ENCODE peak calls at places on chromosomes 13 and 19, in nine cellular contexts. N is frontal cortex; Y is effector memory CD4-positive, alpha-beta T cell; B is cardiac septum; Q is stimulated activated CD8-positive, alpha-beta memory T cell treated with anti-CD3 and anti-CD28 coated beads, Interleukin-2, amount 100 ng/mL, for 48 hours; D is ascending aorta; Z is thoracic aorta; M is NB4; L is stimulated activated CD4-positive, alpha-beta T cell treated with anti-CD3 and anti-CD28 coated beads, Interleukin-2, amount 100 ng/mL, for 48 hours. H is an unnamed sample.

GRCh38 chr13:111903143-111903542 is 163.8 kb upstream of the SOX1 start:
- DNase-seq in L (no peak), N (no peak), B (no peak), Z (no peak), M (no peak), D (no peak), Y (no peak), Q (no peak), H (no peak)

GRCh38 chr13:48412881-48413351 is at the start of gene LPAR6:
- DNase-seq in M (peak; percentile 67), Z (no peak), Y (no peak), N (no peak), D (no peak), B (no peak), Q (no peak), L (no peak), H (peak; percentile 75)

GRCh38 chr13:27211771-27212364 is 39.5 kb upstream of the RPL21 start:
- DNase-seq in Q (no peak), B (no peak), D (no peak), L (no peak), N (no peak), Y (no peak), Z (no peak), M (no peak), H (peak; percentile 71)

GRCh38 chr13:66532146-66532545 is 698.0 kb downstream of the PCDH9 start:
- DNase-seq in M (no peak), Q (no peak), L (no peak), Y (no peak), N (no peak), B (no peak), Z (no peak), D (no peak), H (peak; percentile 72)

GRCh38 chr19:16339361-16339725 is 14.7 kb downstream of the KLF2 start:
- DNase-seq in M (no peak), N (no peak), Y (no peak), L (no peak), Z (no peak), D (no peak), Q (no peak), B (no peak), H (no peak)

GRCh38 chr13:92321174-92321573 is 905.4 kb upstream of the GPC6 start:
- DNase-seq in L (no peak), D (no peak), Y (no peak), M (no peak), B (no peak), Q (no peak), Z (no peak), N (no peak), H (no peak)

GRCh38 chr13:113887700-113888201 is 23.9 kb upstream of the GAS6 start:
- DNase-seq in B (no peak), D (no peak), Q (no peak), M (no peak), Y (no peak), N (no peak), L (no peak), Z (no peak), H (peak; percentile 76)

GRCh38 chr13:96822900-96823299 is 171.4 kb downstream of the OXGR1 start:
- DNase-seq in B (no peak), L (no peak), Y (no peak), Q (no peak), M (peak; percentile 12), D (no peak), N (no peak), Z (no peak), H (no peak)

GRCh38 chr19:47107201-47107952 is 6.2 kb downstream of the ZC3H4 start:
- DNase-seq in L (no peak), N (no peak), Y (no peak), Z (no peak), Q (no peak), B (no peak), M (peak; percentile 72), D (no peak), H (peak; percentile 19)

GRCh38 chr13:90846956-90847355 is 500.5 kb upstream of the MIR17HG start:
- DNase-seq in B (no peak), M (no peak), L (no peak), Y (no peak), N (no peak), D (no peak), Z (no peak), Q (no peak), H (no peak)

GRCh38 chr13:41465215-41465907 is 8.0 kb downstream of the RGCC start:
- DNase-seq in Q (peak; percentile 79), M (peak; percentile 93), B (peak; percentile 81), Y (peak; percentile 88), Z (no peak), N (no peak), L (peak; percentile 74), D (peak; percentile 85), H (peak; percentile 82)

GRCh38 chr19:13693933-13694332 is 70.4 kb upstream of the MRI1 start:
- DNase-seq in Z (no peak), N (no peak), L (no peak), Y (no peak), D (no peak), Q (no peak), B (no peak), M (no peak), H (no peak)

GRCh38 chr13:66805657-66806056 is 424.5 kb downstream of the PCDH9 start:
- DNase-seq in Y (no peak), Q (no peak), N (no peak), L (no peak), D (no peak), M (no peak), Z (no peak), B (no peak), H (peak; percentile 81)

GRCh38 chr19:42606660-42607351 is 12.1 kb upstream of the CEACAM8 start:
- DNase-seq in B (no peak), N (peak; percentile 54), Z (no peak), M (peak; percentile 47), L (peak; percentile 73), D (no peak), Q (peak; percentile 56), Y (no peak), H (no peak)

GRCh38 chr19:2097330-2098327 is 914 bp downstream of the IZUMO4 start:
- DNase-seq in Y (peak; percentile 60), M (no peak), D (no peak), B (no peak), Z (no peak), N (no peak), Q (no peak), L (no peak), H (no peak)

GRCh38 chr13:51729853-51730553 is 74.0 kb downstream of the DHRS12 start:
- DNase-seq in Z (peak; percentile 28), L (peak; percentile 20), N (no peak), Y (no peak), B (no peak), D (peak; percentile 90), Q (peak; percentile 16), M (peak; percentile 81), H (peak; percentile 84)

GRCh38 chr19:38095411-38096308 is 128.4 kb downstream of the DPF1 start:
- DNase-seq in B (no peak), N (peak; percentile 76), Z (peak; percentile 16), Q (peak; percentile 42), L (peak; percentile 56), Y (peak; percentile 1), M (peak; percentile 68), D (peak; percentile 82), H (peak; percentile 44)

GRCh38 chr19:53553865-53554791 is 16.2 kb downstream of the ZNF331 start:
- DNase-seq in M (peak; percentile 44), B (peak; percentile 91), Z (peak; percentile 56), N (peak; percentile 79), D (peak; percentile 94), Q (peak; percentile 79), L (peak; percentile 83), Y (peak; percentile 90), H (peak; percentile 85)

GRCh38 chr13:99907038-99907437 is 64.5 kb downstream of the ZIC5 start:
- DNase-seq in D (no peak), B (no peak), M (no peak), Z (no peak), Q (no peak), Y (no peak), L (no peak), N (no peak), H (no peak)

GRCh38 chr19:35618857-35619256 is 6.3 kb downstream of the HAUS5 start:
- DNase-seq in N (no peak), L (no peak), D (no peak), Z (no peak), M (no peak), B (no peak), Q (no peak), Y (no peak), H (no peak)

GRCh38 chr19:12668346-12668745 is 1.7 kb downstream of the WDR83 start:
- DNase-seq in N (no peak), B (no peak), M (no peak), L (no peak), Z (no peak), Q (no peak), D (no peak), Y (no peak), H (no peak)

GRCh38 chr19:55255618-55256423 is 3.0 kb downstream of the PPP6R1 start:
- DNase-seq in Q (peak; percentile 59), B (no peak), Y (peak; percentile 18), M (peak; percentile 77), D (no peak), L (peak; percentile 56), N (no peak), Z (no peak), H (peak; percentile 26)

GRCh38 chr13:113786262-113786841 is 27.3 kb downstream of the TMEM255B start:
- DNase-seq in D (no peak), B (no peak), M (no peak), Y (no peak), N (no peak), Q (no peak), Z (no peak), L (no peak), H (peak; percentile 50)

GRCh38 chr19:4776436-4777205 is 14.9 kb upstream of the FEM1A start:
- DNase-seq in Y (no peak), N (no peak), M (no peak), Z (no peak), D (no peak), B (no peak), Q (no peak), L (no peak), H (no peak)

GRCh38 chr13:84399320-84400085 is 517.2 kb upstream of the SLITRK1 start:
- DNase-seq in Y (no peak), L (no peak), Z (no peak), B (no peak), Q (no peak), D (no peak), M (peak; percentile 15), N (no peak), H (peak; percentile 43)

GRCh38 chr13:45102136-45102802 is 18.0 kb upstream of the GTF2F2 start:
- DNase-seq in N (peak; percentile 37), L (no peak), Z (no peak), B (no peak), Y (no peak), M (no peak), D (no peak), Q (no peak), H (no peak)

GRCh38 chr19:13463296-13463695 is 43.0 kb downstream of the CACNA1A start:
- DNase-seq in N (no peak), Y (no peak), L (peak; percentile 1), M (peak; percentile 51), D (no peak), Q (peak; percentile 5), B (no peak), Z (no peak), H (no peak)

GRCh38 chr13:98672947-98673545 is 79.4 kb downstream of the SLC15A1 start:
- DNase-seq in D (peak; percentile 81), B (peak; percentile 80), L (peak; percentile 45), M (peak; percentile 72), Q (peak; percentile 13), Z (no peak), Y (peak; percentile 15), N (peak; percentile 78), H (peak; percentile 39)

GRCh38 chr13:82803341-82803740 is 1078.9 kb downstream of the SLITRK1 start:
- DNase-seq in Q (no peak), B (no peak), L (no peak), M (no peak), Y (no peak), Z (no peak), N (no peak), D (no peak), H (no peak)

GRCh38 chr19:41616785-41617621 is 9.9 kb downstream of the CEACAM4 start:
- DNase-seq in Z (no peak), D (no peak), N (no peak), M (peak; percentile 46), Y (no peak), L (no peak), Q (no peak), B (no peak), H (no peak)

GRCh38 chr13:102770435-102770834 is 3.2 kb downstream of the TEX30 start:
- DNase-seq in B (no peak), L (no peak), N (no peak), D (no peak), M (no peak), Z (no peak), Q (no peak), Y (no peak), H (no peak)